ENCODE peak calls at places on chromosomes 16 and 17, in four cellular contexts. R is mesenchymal stem cell, D is H1, Y is trophoblast cell. V is an unnamed sample. For H3K79me1, the result is how much of the 10 kb centered on the place peaks cover.

GRCh38 chr17:34307110-34307509 is 12.1 kb upstream of the CCL8 start:
- DNase-seq in D (no peak), Y (peak), R (peak), V (no peak)

GRCh38 chr17:50133769-50134099 is 3.8 kb upstream of the SAMD14 start:
- DNase-seq in D (no peak), Y (no peak), R (no peak), V (no peak)

GRCh38 chr16:12602811-12603698 is 200.6 kb downstream of the CPPED1 start:
- DNase-seq in Y (no peak), R (no peak), D (no peak), V (no peak)

GRCh38 chr16:28531777-28532744 is 6.7 kb downstream of the NUPR1 start:
- DNase-seq in Y (peak), R (peak), D (no peak), V (peak)

GRCh38 chr16:80100846-80101451 is 439.8 kb upstream of the DYNLRB2 start:
- DNase-seq in D (no peak), R (no peak), Y (no peak), V (no peak)

GRCh38 chr16:50557046-50557445 is 8.8 kb downstream of the NKD1 start:
- DNase-seq in R (no peak), D (no peak), Y (no peak), V (no peak)

GRCh38 chr16:72787519-72788268 is 260.2 kb downstream of the ZFHX3 start:
- DNase-seq in D (no peak), Y (peak), R (peak), V (peak)

GRCh38 chr17:51442112-51442865 is 181.9 kb downstream of the UTP18 start:
- DNase-seq in D (no peak), Y (no peak), R (no peak), V (no peak)

GRCh38 chr16:56884026-56884582 is 19.1 kb downstream of the SLC12A3 start:
- DNase-seq in Y (no peak), D (no peak), R (no peak), V (no peak)

GRCh38 chr16:58366247-58367031 is 25.8 kb upstream of the GINS3 start:
- DNase-seq in Y (peak), D (no peak), R (peak), V (no peak)

GRCh38 chr16:30417447-30418349 is 10.3 kb downstream of the ZNF771 start:
- DNase-seq in Y (peak), R (peak), D (peak), V (peak)

GRCh38 chr17:75319818-75320691 is 30.8 kb upstream of the SLC25A19 start:
- DNase-seq in R (peak), Y (peak), D (no peak), V (no peak)

GRCh38 chr17:78346605-78347250 is 13.1 kb downstream of the SOCS3 start:
- DNase-seq in D (no peak), R (no peak), Y (no peak), V (no peak)

GRCh38 chr16:48450367-48450766 is 65.2 kb upstream of the SIAH1 start:
- DNase-seq in D (no peak), R (no peak), Y (no peak), V (no peak)

GRCh38 chr17:19753661-19754463 is 5.8 kb upstream of the ALDH3A1 start:
- DNase-seq in R (no peak), D (no peak), Y (no peak), V (no peak)

GRCh38 chr17:60089097-60089844 is 10.6 kb upstream of the HEATR6 start:
- DNase-seq in Y (no peak), R (no peak), D (no peak), V (no peak)

GRCh38 chr17:77721823-77722160 is 236.7 kb upstream of the TNRC6C start:
- DNase-seq in D (no peak), R (no peak), Y (no peak), V (no peak)

GRCh38 chr17:17793378-17794214 is 43.2 kb downstream of the SREBF1 start:
- DNase-seq in Y (no peak), D (no peak), R (no peak), V (no peak)
- H2BK12ac ChIP-seq in Y (no peak), D (peak), R (no peak), V (peak)

GRCh38 chr16:85192233-85192632 is 80.0 kb upstream of the CIBAR2 start:
- DNase-seq in Y (no peak), D (no peak), R (no peak), V (no peak)

GRCh38 chr16:85192736-85193493 is 80.6 kb upstream of the CIBAR2 start:
- DNase-seq in D (no peak), R (peak), Y (no peak), V (no peak)

GRCh38 chr16:85190572-85190971 is 78.3 kb upstream of the CIBAR2 start:
- DNase-seq in D (no peak), R (no peak), Y (no peak), V (no peak)

GRCh38 chr16:85188822-85189672 is 76.8 kb upstream of the CIBAR2 start:
- DNase-seq in R (peak), D (no peak), Y (no peak), V (no peak)

GRCh38 chr16:85191341-85191965 is 79.2 kb upstream of the CIBAR2 start:
- DNase-seq in D (no peak), Y (no peak), R (no peak), V (no peak)
- H3K79me1 ChIP-seq in D (under half), Y (under half), R (under half), V (under half)

DNA sequence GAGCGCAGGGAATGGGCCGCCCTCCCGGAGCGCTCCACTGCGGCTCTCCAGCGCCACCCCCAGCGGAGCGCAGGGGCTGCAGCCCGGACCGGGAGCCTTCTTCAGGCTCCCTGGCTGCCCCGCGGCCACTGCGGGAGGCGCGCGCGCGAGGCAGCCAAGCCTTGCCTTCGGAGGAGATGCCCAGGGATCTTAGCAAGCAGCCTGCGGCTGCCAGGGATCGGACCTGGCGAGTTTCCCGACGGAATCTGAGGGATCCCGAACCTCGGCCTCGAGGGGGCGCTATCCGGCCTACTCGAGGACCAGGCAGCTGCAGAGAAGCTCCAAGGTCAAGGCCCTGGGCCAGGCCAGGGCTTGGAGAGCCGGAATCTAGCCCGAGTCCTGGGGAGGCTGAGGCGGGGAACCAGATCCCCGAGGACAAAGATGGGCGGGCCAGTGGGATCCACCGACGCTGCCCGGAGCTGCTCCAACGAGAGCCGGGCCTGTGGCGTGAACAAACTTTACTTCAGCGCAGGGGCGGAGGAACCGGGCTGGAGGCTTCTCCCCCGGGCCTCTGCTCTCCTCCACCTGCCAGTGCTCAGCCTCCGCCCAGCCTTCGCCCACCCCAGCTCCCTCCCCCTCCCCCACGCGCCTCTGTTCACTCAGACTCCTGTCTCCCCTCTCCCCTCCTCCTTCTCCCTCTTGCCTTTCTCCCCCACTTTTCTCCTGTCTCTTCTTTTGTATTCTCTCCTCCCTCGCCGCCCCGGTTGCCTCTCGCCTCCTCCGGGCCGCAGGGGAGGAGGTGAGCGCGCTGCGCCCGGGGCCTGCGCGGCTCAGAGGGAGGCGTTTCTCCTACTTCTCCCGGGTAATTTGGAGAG is at the start of gene IRX6:
- DNase-seq in D (peak), Y (no peak), R (no peak), V (peak)
- H3K4me3 ChIP-seq in D (peak), Y (peak), R (peak), V (peak)

DNA sequence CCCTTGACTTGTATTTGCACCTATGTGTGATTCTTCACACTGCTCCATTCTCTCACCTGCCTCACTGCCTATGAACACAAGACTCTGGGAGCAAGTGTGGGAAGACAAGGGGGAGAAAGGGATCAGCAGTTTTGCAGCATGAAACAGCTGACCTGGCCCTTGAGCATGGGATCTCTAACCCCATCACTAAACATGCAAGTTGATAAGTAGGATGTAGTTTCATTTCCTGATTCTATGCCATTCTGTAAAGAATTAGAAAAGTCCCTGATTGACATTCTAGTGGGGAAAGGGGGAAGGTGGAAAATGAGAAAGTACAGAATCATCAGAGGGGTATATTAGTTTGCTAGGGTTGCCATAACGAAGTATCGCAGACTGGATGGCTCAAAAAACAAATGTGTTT is 25.3 kb upstream of the MYOCD start:
- DNase-seq in R (no peak), D (no peak), Y (no peak), V (no peak)
- H2BK12ac ChIP-seq in R (no peak), D (no peak), Y (no peak), V (no peak)

GRCh38 chr17:48588519-48588918 is 1.5 kb downstream of the HOXB3 start:
- DNase-seq in D (no peak), Y (peak), R (peak), V (no peak)
- H3K79me1 ChIP-seq in D (under half), Y (under half), R (under half), V (under half)

DNA sequence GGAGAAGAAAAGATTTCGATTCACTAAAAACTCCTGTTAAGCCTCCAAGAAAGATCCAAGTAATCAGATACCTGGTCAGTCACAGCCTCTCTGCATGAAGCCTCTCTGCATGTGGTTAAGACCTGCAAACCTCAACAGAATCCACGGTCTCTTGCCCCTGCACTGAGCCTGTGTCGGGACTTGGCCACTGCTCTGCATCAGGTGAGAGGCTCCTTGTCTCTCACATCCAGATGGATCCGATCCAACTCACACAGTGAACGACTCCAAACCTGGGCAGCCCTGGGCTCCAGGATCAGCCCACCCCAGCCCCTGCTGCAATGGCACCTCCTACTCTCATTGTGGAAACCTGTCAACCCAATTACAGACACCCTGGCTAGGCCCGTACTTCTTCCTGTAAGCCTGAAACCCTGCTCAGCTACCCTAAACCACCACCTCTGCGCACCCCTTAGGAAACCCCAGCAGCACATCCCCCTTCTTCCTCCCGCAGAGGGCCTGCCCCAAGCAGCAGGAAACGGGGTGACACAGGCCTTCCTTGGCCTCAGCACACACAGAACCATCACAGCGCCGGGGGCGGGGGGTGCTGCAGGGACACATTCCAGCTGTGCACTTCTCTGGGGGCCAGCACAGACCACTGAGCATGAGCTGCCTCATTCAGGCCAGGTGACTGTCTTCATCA is 129.5 kb downstream of the ANKRD11 start:
- DNase-seq in R (no peak), Y (no peak), D (no peak), V (no peak)
- H3K4me3 ChIP-seq in R (no peak), Y (no peak), D (no peak), V (no peak)

GRCh38 chr16:66549284-66550131 is at the start of gene TK2:
- DNase-seq in R (peak), D (no peak), Y (peak), V (peak)
- H2BK12ac ChIP-seq in R (no peak), D (peak), Y (peak), V (no peak)